ENCODE peak calls at places on chromosomes 11 and 22, in seven cellular contexts. N, C, L, E, A, V and U are unnamed samples.

GRCh38 chr11:72637198-72637597 is 37.0 kb downstream of the PDE2A start:
- DNase-seq in A (no peak), L (no peak), C (no peak), E (no peak), N (no peak), V (no peak), U (peak)

GRCh38 chr11:133947298-133947905 is 9.4 kb downstream of the IGSF9B start:
- DNase-seq in A (peak), C (peak), N (peak), E (no peak), L (no peak), V (peak), U (no peak)

GRCh38 chr11:134976540-134976939 is 564.5 kb upstream of the B3GAT1 start:
- DNase-seq in L (no peak), C (no peak), V (no peak), N (no peak), E (no peak), A (peak), U (no peak)

GRCh38 chr22:27686534-27686933 is 115.0 kb downstream of the MN1 start:
- DNase-seq in E (no peak), L (no peak), C (peak), A (no peak), N (no peak), V (no peak), U (peak)

GRCh38 chr22:31952094-31952401 is 7.7 kb downstream of the YWHAH start:
- DNase-seq in A (no peak), C (no peak), N (no peak), V (peak), E (no peak), L (no peak), U (no peak)

GRCh38 chr22:40009953-40010751 is 15.4 kb downstream of the FAM83F start:
- DNase-seq in V (no peak), C (no peak), N (no peak), E (no peak), A (no peak), L (no peak), U (no peak)

GRCh38 chr11:44223261-44223660 is 86.7 kb downstream of the ALX4 start:
- DNase-seq in V (no peak), A (no peak), E (no peak), C (no peak), N (no peak), L (no peak), U (no peak)

GRCh38 chr11:122717264-122717867 is 61.8 kb downstream of the UBASH3B start:
- DNase-seq in A (no peak), V (no peak), N (no peak), E (peak), L (no peak), C (no peak), U (no peak)

GRCh38 chr11:88801484-88802123 is 264.2 kb downstream of the GRM5 start:
- DNase-seq in V (no peak), E (no peak), C (no peak), N (no peak), A (no peak), L (no peak), U (no peak)

GRCh38 chr11:45411221-45411946 is 125.2 kb upstream of the SYT13 start:
- DNase-seq in V (peak), C (no peak), A (no peak), N (no peak), L (no peak), E (no peak), U (no peak)

GRCh38 chr11:134266841-134267251 is 9.3 kb upstream of the GLB1L3 start:
- DNase-seq in A (no peak), V (no peak), E (no peak), N (no peak), L (no peak), C (no peak), U (no peak)

GRCh38 chr11:34075178-34075820 is 23.8 kb downstream of the CAPRIN1 start:
- DNase-seq in A (no peak), L (no peak), N (no peak), E (no peak), V (no peak), C (no peak), U (peak)

GRCh38 chr11:75191330-75191717 is 40.4 kb downstream of the SLCO2B1 start:
- DNase-seq in N (no peak), V (peak), C (no peak), L (no peak), A (no peak), E (no peak), U (no peak)

GRCh38 chr22:39220897-39221850 is 23.6 kb downstream of the PDGFB start:
- DNase-seq in C (no peak), V (no peak), A (no peak), L (no peak), E (no peak), N (no peak), U (no peak)

GRCh38 chr11:77278595-77279506 is 22.6 kb downstream of the GDPD4 start:
- DNase-seq in L (no peak), A (no peak), N (no peak), C (no peak), V (no peak), E (no peak), U (no peak)

GRCh38 chr11:66904055-66904454 is 47.2 kb downstream of the LRFN4 start:
- DNase-seq in N (peak), E (no peak), V (peak), C (no peak), L (no peak), A (no peak), U (peak)

GRCh38 chr11:83047515-83048225 is 24.0 kb downstream of the RAB30 start:
- DNase-seq in A (no peak), V (no peak), N (no peak), C (no peak), E (no peak), L (no peak), U (no peak)

GRCh38 chr11:20088368-20089260 is 71.7 kb downstream of the DBX1 start:
- DNase-seq in V (no peak), L (no peak), N (no peak), C (no peak), A (no peak), E (no peak), U (no peak)

GRCh38 chr11:102357116-102357515 is 10.1 kb downstream of the BIRC2 start:
- DNase-seq in E (no peak), L (no peak), V (no peak), N (no peak), A (no peak), C (no peak), U (no peak)

GRCh38 chr11:26073646-26074045 is 258.3 kb upstream of the ANO3 start:
- DNase-seq in V (no peak), C (no peak), N (no peak), A (no peak), E (no peak), L (no peak), U (no peak)

GRCh38 chr11:100619484-100619883 is 67.6 kb upstream of the ARHGAP42 start:
- DNase-seq in L (no peak), A (no peak), N (no peak), C (no peak), E (no peak), V (no peak), U (no peak)

GRCh38 chr11:68673291-68673930 is 10.9 kb upstream of the GAL start:
- DNase-seq in N (no peak), L (no peak), C (no peak), V (no peak), E (no peak), A (no peak), U (no peak)

GRCh38 chr22:40036591-40037225 is 42.0 kb downstream of the FAM83F start:
- DNase-seq in N (peak), L (peak), C (peak), V (peak), A (peak), E (no peak), U (peak)

GRCh38 chr11:46246514-46246913 is 30.9 kb upstream of the CREB3L1 start:
- DNase-seq in C (no peak), N (no peak), L (no peak), V (no peak), A (no peak), E (no peak), U (no peak)

GRCh38 chr11:36389811-36390210 is 93.7 kb downstream of the PRR5L start:
- DNase-seq in N (no peak), L (no peak), E (no peak), C (no peak), V (no peak), A (no peak), U (no peak)

GRCh38 chr11:109806205-109806604 is 287.0 kb upstream of the ZC3H12C start:
- DNase-seq in L (no peak), A (no peak), E (no peak), N (no peak), C (no peak), V (no peak), U (no peak)

GRCh38 chr22:31448382-31448781 is 41.3 kb downstream of the EIF4ENIF1 start:
- DNase-seq in V (no peak), N (no peak), C (no peak), L (no peak), A (no peak), E (no peak), U (no peak)

GRCh38 chr22:38032681-38033521 is 24.3 kb upstream of the PICK1 start:
- DNase-seq in E (no peak), C (peak), N (peak), L (no peak), A (no peak), V (no peak), U (no peak)

GRCh38 chr11:77596626-77597025 is 6.9 kb downstream of the AQP11 start:
- DNase-seq in V (no peak), E (no peak), L (no peak), C (no peak), N (no peak), A (no peak), U (no peak)

GRCh38 chr11:70067591-70068341 is 10.4 kb upstream of the ANO1 start:
- DNase-seq in V (peak), A (peak), N (no peak), L (no peak), C (no peak), E (no peak), U (peak)

GRCh38 chr22:50243704-50244419 is 961 bp downstream of the TUBGCP6 start:
- DNase-seq in A (no peak), V (no peak), E (no peak), C (no peak), L (no peak), N (no peak), U (no peak)

GRCh38 chr11:68584991-68585524 is 99.3 kb upstream of the GAL start:
- DNase-seq in L (no peak), V (no peak), C (no peak), N (no peak), A (no peak), E (no peak), U (no peak)

GRCh38 chr22:47727656-47728055 is 965.2 kb downstream of the TBC1D22A start:
- DNase-seq in C (no peak), L (no peak), E (no peak), N (no peak), A (no peak), V (no peak), U (no peak)

GRCh38 chr11:75625970-75626691 is 42.7 kb downstream of the MAP6 start:
- DNase-seq in E (no peak), V (no peak), C (no peak), L (no peak), N (no peak), A (no peak), U (no peak)

GRCh38 chr22:19016081-19016480 is 80.0 kb upstream of the PRODH start:
- DNase-seq in A (peak), V (no peak), L (no peak), N (peak), C (no peak), E (no peak), U (no peak)

GRCh38 chr22:45125198-45125597 is 38.5 kb upstream of the NUP50 start:
- DNase-seq in E (no peak), V (no peak), A (no peak), L (no peak), N (no peak), C (no peak), U (no peak)

GRCh38 chr11:83039566-83039965 is 32.1 kb downstream of the RAB30 start:
- DNase-seq in A (no peak), C (no peak), E (no peak), L (no peak), N (no peak), V (no peak), U (no peak)

GRCh38 chr11:117877120-117877784 is 794 bp upstream of the FXYD6 start:
- DNase-seq in C (no peak), L (no peak), A (no peak), V (no peak), E (no peak), N (no peak), U (no peak)

GRCh38 chr22:17672417-17672991 is 33.9 kb downstream of the BCL2L13 start:
- DNase-seq in V (peak), L (no peak), E (no peak), A (no peak), N (no peak), C (no peak), U (no peak)

GRCh38 chr11:87137711-87138110 is 100.0 kb downstream of the TMEM135 start:
- DNase-seq in N (no peak), V (no peak), C (no peak), E (no peak), A (no peak), L (no peak), U (no peak)
- TF ChIP-seq SIN3A in N (no peak), V (no peak), C (no peak), E (no peak), A (no peak), L (no peak), U (no peak)

GRCh38 chr22:26374645-26375044 is 54.4 kb upstream of the ASPHD2 start:
- DNase-seq in C (no peak), V (no peak), N (no peak), A (no peak), L (no peak), E (no peak), U (no peak)

GRCh38 chr22:26367402-26368245 is 61.4 kb upstream of the ASPHD2 start:
- DNase-seq in L (no peak), V (peak), E (no peak), A (peak), C (peak), N (peak), U (peak)

GRCh38 chr22:26377170-26377825 is 51.8 kb upstream of the ASPHD2 start:
- DNase-seq in V (no peak), N (no peak), L (no peak), E (no peak), A (no peak), C (no peak), U (no peak)

DNA sequence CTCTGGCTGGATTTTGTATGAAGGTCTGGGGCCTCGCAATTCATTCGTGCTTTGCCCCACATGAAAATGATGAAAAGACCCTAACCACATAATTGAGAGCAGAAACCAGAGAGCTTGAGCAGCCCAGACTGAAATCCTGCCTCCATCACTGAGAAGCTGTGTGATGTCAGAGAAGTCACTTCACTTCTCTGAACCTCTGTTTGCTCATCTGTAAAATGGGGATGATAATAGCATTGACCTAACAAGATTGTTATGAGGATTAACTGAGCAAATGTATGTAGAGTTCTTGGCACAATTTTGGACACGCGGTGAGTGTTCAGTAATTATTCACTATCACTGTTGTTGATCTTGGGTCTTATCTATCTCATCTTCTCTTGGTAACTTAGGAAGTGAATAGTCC is 56.2 kb upstream of the ASPHD2 start:
- DNase-seq in L (no peak), A (no peak), V (no peak), E (no peak), C (no peak), N (no peak), U (no peak)
- TF ChIP-seq SIN3A in L (no peak), A (no peak), V (no peak), E (no peak), C (no peak), N (no peak), U (no peak)

DNA sequence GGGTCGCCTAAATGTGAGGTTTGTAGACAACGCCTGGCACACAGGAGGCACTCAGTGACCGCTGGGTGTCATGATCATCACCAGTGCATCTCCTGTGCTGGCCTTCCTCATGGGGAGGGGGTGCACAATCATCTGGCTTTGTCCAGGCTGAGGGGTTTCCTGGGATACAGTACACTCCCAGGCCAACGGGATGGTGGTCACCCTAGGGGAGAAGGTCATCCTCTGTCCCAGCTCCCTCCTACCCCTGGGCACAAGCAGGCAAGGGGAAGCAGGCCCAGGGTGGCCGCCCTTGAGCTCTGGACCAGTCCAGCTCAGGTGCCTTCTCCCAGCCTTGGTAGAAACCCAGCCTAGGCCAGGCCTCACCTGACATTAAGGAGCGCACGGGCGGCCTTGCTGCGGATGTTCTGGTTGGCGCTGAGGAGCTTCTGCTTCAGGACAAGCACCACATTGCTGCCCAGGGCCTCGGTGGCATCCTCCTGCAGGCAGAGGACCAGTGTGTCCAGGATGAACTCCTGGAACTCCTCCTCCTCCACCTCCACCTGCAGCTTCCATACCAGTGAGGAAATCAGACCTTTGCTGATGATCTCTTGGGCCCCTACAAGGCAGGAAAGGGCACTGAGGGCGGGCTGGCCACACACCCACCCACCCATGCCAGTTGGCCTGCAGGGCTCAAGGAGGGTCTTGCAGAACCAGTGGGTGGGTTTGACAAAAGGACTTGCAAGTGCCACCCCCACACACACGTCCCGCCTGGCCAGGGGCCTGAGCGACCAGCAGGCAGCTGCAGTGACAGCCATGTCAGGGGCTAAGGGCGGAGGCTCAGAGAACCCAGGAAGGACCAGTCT is 6.6 kb upstream of the GNAZ start:
- DNase-seq in L (no peak), N (peak), V (peak), C (no peak), A (peak), E (no peak), U (no peak)
- TF ChIP-seq SIN3A in L (no peak), N (no peak), V (no peak), C (no peak), A (no peak), E (no peak), U (no peak)

GRCh38 chr22:35726398-35726797 is 8.7 kb downstream of the APOL5 start:
- DNase-seq in N (no peak), V (no peak), A (no peak), L (no peak), C (no peak), E (no peak), U (no peak)

GRCh38 chr22:35729309-35729698 is 11.6 kb downstream of the APOL5 start:
- DNase-seq in A (no peak), N (no peak), L (no peak), C (no peak), V (no peak), E (no peak), U (no peak)

GRCh38 chr22:35728639-35729308 is 11.1 kb downstream of the APOL5 start:
- DNase-seq in C (no peak), V (no peak), L (no peak), N (no peak), A (no peak), E (no peak), U (no peak)

GRCh38 chr22:35726933-35727332 is 9.3 kb downstream of the APOL5 start:
- DNase-seq in A (no peak), C (no peak), N (no peak), L (no peak), V (no peak), E (no peak), U (no peak)

DNA sequence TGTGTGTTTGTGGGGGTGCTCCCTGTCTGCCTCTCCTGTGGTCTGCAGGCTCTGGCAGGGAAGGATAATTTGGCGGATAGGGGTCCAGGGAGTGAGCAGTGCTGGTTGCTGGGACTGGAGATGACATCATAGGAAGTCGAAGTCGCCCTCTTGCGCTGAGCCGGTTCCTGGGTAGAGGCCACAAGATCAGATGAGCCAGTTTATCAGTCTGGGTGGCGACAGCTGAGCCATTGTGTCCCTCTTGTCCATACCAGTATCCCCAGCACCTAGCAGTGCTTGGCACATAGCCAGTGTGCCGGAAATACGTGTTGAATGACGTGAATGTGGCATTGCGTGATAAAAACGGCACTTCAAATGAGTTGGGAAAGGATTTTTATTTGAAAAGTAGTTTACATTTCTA is 9.8 kb downstream of the APOL5 start:
- DNase-seq in V (no peak), C (no peak), E (no peak), N (peak), A (no peak), L (no peak), U (no peak)
- TF ChIP-seq SIN3A in V (no peak), C (no peak), E (no peak), N (no peak), A (no peak), L (no peak), U (no peak)

GRCh38 chr11:58805065-58805464 is 39.4 kb downstream of the GLYATL2 start:
- DNase-seq in E (no peak), V (no peak), C (no peak), L (no peak), A (no peak), N (no peak), U (no peak)

GRCh38 chr11:58801974-58802545 is 42.4 kb downstream of the GLYATL2 start:
- DNase-seq in E (no peak), A (no peak), N (no peak), L (no peak), C (no peak), V (no peak), U (no peak)

GRCh38 chr11:58796333-58797049 is 48.0 kb downstream of the GLYATL2 start:
- DNase-seq in E (no peak), L (no peak), V (no peak), A (no peak), C (no peak), N (no peak), U (no peak)

DNA sequence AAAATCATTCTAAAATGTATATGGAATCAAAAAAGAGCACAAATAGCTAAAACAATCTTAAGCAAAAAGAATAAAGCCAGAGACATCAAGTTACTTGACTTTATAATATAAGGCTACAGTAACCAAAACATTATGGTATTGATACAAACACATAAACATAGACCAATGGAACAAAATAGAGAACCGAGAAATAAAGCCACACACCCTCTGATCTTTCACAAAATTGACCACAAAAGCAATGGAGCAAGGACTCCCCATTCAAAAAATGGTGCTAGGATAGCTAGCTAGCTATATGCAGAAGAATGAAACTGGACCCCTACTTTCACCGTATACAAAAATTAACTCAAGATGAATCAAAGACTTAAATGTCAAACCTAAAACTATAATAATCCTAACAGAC is 43.2 kb downstream of the GLYATL2 start:
- DNase-seq in L (no peak), A (no peak), N (no peak), V (no peak), E (no peak), C (no peak), U (no peak)
- TF ChIP-seq SIN3A in L (no peak), A (no peak), N (no peak), V (no peak), E (no peak), C (no peak), U (no peak)